ENCODE peak calls at places on chromosomes 1 and 21, in nine cellular contexts. K is fibroblast of pulmonary artery, M is tibial nerve, O is astrocyte of the cerebellum, J is lung, U is colonic mucosa, Y is hepatocyte, X is left ventricle myocardium inferior, A is neural crest cell. F is an unnamed sample.

GRCh38 chr21:38796426-38796825 is 9.3 kb upstream of the ETS2 start:
- DNase-seq in M (no peak), J (no peak), A (no peak), X (no peak), O (peak; percentile 55), Y (no peak), K (peak; percentile 63), U (no peak), F (no peak)

GRCh38 chr1:75970631-75971030 is 38.4 kb upstream of the ASB17 start:
- DNase-seq in J (no peak), O (no peak), M (no peak), X (no peak), U (no peak), K (no peak), Y (no peak), A (no peak), F (no peak)

GRCh38 chr1:5709461-5709860 is 282.8 kb downstream of the NPHP4 start:
- DNase-seq in O (no peak), A (no peak), K (no peak), U (no peak), X (no peak), J (no peak), Y (no peak), M (no peak), F (no peak)

GRCh38 chr1:160726498-160727391 is 12.3 kb upstream of the SLAMF7 start:
- DNase-seq in X (no peak), Y (peak; percentile 90), M (no peak), J (peak; percentile 66), O (peak; percentile 6), U (peak; percentile 69), A (peak; percentile 50), K (peak; percentile 84), F (peak; percentile 37)

GRCh38 chr1:5579966-5580365 is 412.3 kb downstream of the NPHP4 start:
- DNase-seq in K (no peak), O (no peak), J (no peak), U (peak; percentile 1), X (no peak), Y (no peak), M (no peak), A (no peak), F (no peak)

GRCh38 chr1:52368383-52369172 is 2.6 kb upstream of the CC2D1B start:
- DNase-seq in Y (peak; percentile 87), K (peak; percentile 37), O (no peak), J (peak; percentile 43), M (no peak), A (no peak), U (peak; percentile 73), X (peak; percentile 31), F (peak; percentile 60)

GRCh38 chr1:180528868-180529470 is 26.6 kb upstream of the ACBD6 start:
- DNase-seq in U (no peak), K (no peak), M (no peak), A (no peak), J (no peak), O (no peak), X (no peak), Y (no peak), F (no peak)

GRCh38 chr1:230558324-230558723 is 84.0 kb upstream of the COG2 start:
- DNase-seq in M (no peak), Y (no peak), K (no peak), X (no peak), J (no peak), U (no peak), A (no peak), O (no peak), F (no peak)

GRCh38 chr1:18009061-18009728 is 98.4 kb upstream of the IGSF21 start:
- DNase-seq in K (no peak), O (no peak), M (no peak), A (no peak), Y (no peak), J (no peak), X (no peak), U (no peak), F (no peak)

GRCh38 chr1:181013144-181013543 is 9.5 kb downstream of the STX6 start:
- DNase-seq in K (peak; percentile 54), Y (no peak), M (no peak), A (no peak), O (no peak), J (no peak), U (no peak), X (no peak), F (no peak)

GRCh38 chr1:11749203-11749689 is 12.7 kb upstream of the C1orf167 start:
- DNase-seq in M (no peak), Y (peak; percentile 43), O (no peak), X (peak; percentile 33), J (no peak), K (peak; percentile 43), A (no peak), U (peak; percentile 64), F (peak; percentile 37)

GRCh38 chr1:238052496-238053266 is 162.0 kb upstream of the ZP4 start:
- DNase-seq in X (no peak), J (no peak), A (no peak), Y (no peak), O (no peak), U (no peak), K (no peak), M (no peak), F (no peak)

GRCh38 chr1:28144203-28145135 is 32.0 kb downstream of the PTAFR start:
- DNase-seq in J (no peak), A (no peak), M (no peak), X (no peak), Y (no peak), O (peak; percentile 20), U (no peak), K (peak; percentile 54), F (no peak)

GRCh38 chr1:55400560-55400959 is 185.4 kb upstream of the USP24 start:
- DNase-seq in M (no peak), J (no peak), X (no peak), K (no peak), U (no peak), Y (peak; percentile 33), A (no peak), O (no peak), F (no peak)

GRCh38 chr1:221556435-221556834 is 185.5 kb downstream of the DUSP10 start:
- DNase-seq in K (no peak), Y (no peak), M (no peak), X (no peak), O (no peak), A (no peak), J (no peak), U (no peak), F (no peak)

GRCh38 chr1:1001057-1001630 is 1.2 kb upstream of the HES4 start:
- DNase-seq in J (no peak), K (no peak), A (peak; percentile 38), M (no peak), Y (peak; percentile 48), U (peak; percentile 30), X (no peak), O (no peak), F (no peak)

GRCh38 chr21:36913247-36914169 is 53.0 kb downstream of the HLCS start:
- DNase-seq in O (no peak), M (no peak), J (no peak), K (no peak), Y (no peak), U (no peak), X (no peak), A (no peak), F (no peak)

GRCh38 chr1:23745515-23745914 is 2.2 kb downstream of the ELOA start:
- DNase-seq in O (no peak), J (no peak), X (no peak), U (no peak), Y (peak; percentile 40), A (no peak), K (peak; percentile 58), M (no peak), F (no peak)
- TF ChIP-seq CTCF in O (peak; percentile 41), J (no peak), X (peak; percentile 34), U (peak; percentile 25), Y (peak; percentile 32), A (peak; percentile 54), K (peak; percentile 52), M (no peak), F (no peak)

GRCh38 chr1:47549532-47549931 is 111.7 kb downstream of the FOXD2 start:
- DNase-seq in U (no peak), X (no peak), O (no peak), M (no peak), J (no peak), K (no peak), A (no peak), Y (no peak), F (no peak)
- TF ChIP-seq CTCF in U (no peak), X (no peak), O (no peak), M (no peak), J (no peak), K (no peak), A (no peak), Y (no peak), F (no peak)

GRCh38 chr1:229258031-229258850 is 12.7 kb upstream of the RAB4A start:
- DNase-seq in Y (peak; percentile 81), M (peak; percentile 33), X (peak; percentile 26), O (peak; percentile 57), J (peak; percentile 66), U (peak; percentile 78), K (peak; percentile 82), A (peak; percentile 68), F (peak; percentile 58)

GRCh38 chr1:229253170-229253974 is 17.5 kb upstream of the RAB4A start:
- DNase-seq in A (no peak), U (no peak), K (no peak), O (peak; percentile 39), J (no peak), X (no peak), M (no peak), Y (peak; percentile 77), F (no peak)

GRCh38 chr1:229258851-229259110 is 12.1 kb upstream of the RAB4A start:
- DNase-seq in J (no peak), U (no peak), O (no peak), X (no peak), A (no peak), K (no peak), M (no peak), Y (no peak), F (no peak)

GRCh38 chr1:229252228-229252984 is 18.5 kb upstream of the RAB4A start:
- DNase-seq in O (no peak), K (no peak), U (no peak), J (no peak), M (no peak), X (no peak), A (no peak), Y (no peak), F (no peak)

GRCh38 chr1:229254910-229255541 is 15.9 kb upstream of the RAB4A start:
- DNase-seq in U (no peak), J (no peak), Y (peak; percentile 49), M (no peak), O (no peak), K (peak; percentile 65), X (no peak), A (no peak), F (no peak)
- TF ChIP-seq CTCF in U (no peak), J (no peak), Y (peak; percentile 56), M (peak; percentile 24), O (peak; percentile 25), K (peak; percentile 47), X (peak; percentile 54), A (peak; percentile 58), F (peak; percentile 63)

DNA sequence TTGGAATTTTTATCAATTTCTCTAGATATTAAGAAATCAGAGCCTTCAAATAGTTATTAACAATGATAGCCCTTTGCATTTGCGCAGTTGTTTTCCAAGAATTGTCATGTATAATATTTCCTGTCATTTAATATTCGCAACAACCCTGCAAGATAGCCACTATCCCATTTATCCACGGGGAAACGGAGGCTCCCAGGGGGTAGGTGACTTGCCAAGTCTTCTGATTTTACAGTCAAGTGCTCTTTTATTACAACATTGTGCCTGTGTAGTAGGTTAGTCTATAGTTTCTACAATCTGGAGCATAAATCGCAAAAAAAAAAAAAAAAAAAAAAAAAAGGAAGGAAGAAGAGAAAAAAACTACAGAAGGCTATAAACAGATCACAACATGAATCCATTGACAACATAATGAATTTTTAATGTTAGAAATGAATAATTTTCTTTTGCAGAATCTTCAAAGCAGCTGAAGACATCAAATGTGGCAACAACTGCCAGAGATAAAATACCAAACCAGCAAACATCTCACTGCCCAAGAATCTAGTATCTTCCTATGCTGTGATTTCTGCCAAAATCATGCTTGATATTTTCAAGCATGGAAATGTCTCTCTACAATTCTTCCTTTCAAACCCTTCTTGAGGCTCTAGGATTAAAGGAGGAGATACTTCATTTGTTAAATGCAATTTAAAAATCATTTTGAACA is 125.5 kb downstream of the PTPN14 start:
- DNase-seq in M (no peak), A (no peak), U (no peak), Y (no peak), X (no peak), O (no peak), K (no peak), J (no peak), F (no peak)
- TF ChIP-seq CTCF in M (no peak), A (no peak), U (no peak), Y (no peak), X (no peak), O (no peak), K (no peak), J (no peak), F (no peak)

F was measured in CD4-positive, alpha-beta T cell.